ENCODE peak calls at places on chromosome 11, in seven cellular contexts. J is stimulated activated CD8-positive, alpha-beta memory T cell treated with anti-CD3 and anti-CD28 coated beads, Interleukin-15, amount 100 ng/mL, for 24 hours; P is RPMI7951; N is NCI-H1417; F is CD8-positive, alpha-beta memory T cell; G is hypothalamus; D is SW480. E is an unnamed sample.

GRCh38 chr11:6539748-6540268 is 42.7 kb downstream of the DNHD1 start:
- DNase-seq in D (no peak), P (no peak), J (no peak), F (no peak), G (no peak), N (no peak), E (no peak)

GRCh38 chr11:126561327-126561893 is 205.9 kb downstream of the ST3GAL4 start:
- DNase-seq in D (peak; percentile 52), J (no peak), N (no peak), G (no peak), F (no peak), P (peak; percentile 67), E (peak; percentile 59)

GRCh38 chr11:29227816-29228215 is 789.0 kb downstream of the KCNA4 start:
- DNase-seq in P (no peak), F (no peak), N (no peak), J (no peak), D (no peak), G (no peak), E (no peak)

GRCh38 chr11:9574556-9574805 is 1.0 kb downstream of the WEE1 start:
- DNase-seq in F (no peak), D (no peak), P (peak; percentile 38), J (no peak), G (peak; percentile 12), N (no peak), E (peak; percentile 39)

GRCh38 chr11:105823495-105824033 is 198.5 kb downstream of the MSANTD4 start:
- DNase-seq in D (no peak), J (no peak), G (no peak), F (no peak), P (no peak), N (no peak), E (no peak)

GRCh38 chr11:45238724-45239123 is 47.4 kb downstream of the SYT13 start:
- DNase-seq in N (no peak), G (no peak), D (no peak), F (no peak), J (no peak), P (peak; percentile 36), E (no peak)

GRCh38 chr11:94725071-94725470 is 43.1 kb upstream of the AMOTL1 start:
- DNase-seq in F (no peak), J (no peak), P (no peak), N (no peak), D (no peak), G (no peak), E (no peak)

GRCh38 chr11:45618897-45619296 is 46.5 kb downstream of the CHST1 start:
- DNase-seq in D (no peak), P (no peak), J (no peak), F (no peak), N (no peak), G (no peak), E (no peak)

GRCh38 chr11:118813551-118813950 is 22.6 kb upstream of the DDX6 start:
- DNase-seq in F (no peak), N (no peak), G (no peak), P (no peak), J (no peak), D (no peak), E (no peak)

GRCh38 chr11:12377106-12377823 is at the start of gene PARVA:
- DNase-seq in F (no peak), D (peak; percentile 81), J (no peak), N (no peak), G (peak; percentile 65), P (peak; percentile 86), E (no peak)

GRCh38 chr11:32280339-32280738 is 155.0 kb downstream of the WT1 start:
- DNase-seq in J (no peak), F (no peak), P (no peak), G (no peak), N (no peak), D (no peak), E (no peak)

GRCh38 chr11:27507561-27508322 is 1.2 kb upstream of the LIN7C start:
- DNase-seq in J (no peak), F (no peak), P (no peak), N (no peak), D (no peak), G (no peak), E (no peak)

GRCh38 chr11:10452211-10452767 is 2.8 kb upstream of the AMPD3 start:
- DNase-seq in P (no peak), G (no peak), J (no peak), N (no peak), F (no peak), D (no peak), E (peak; percentile 15)

GRCh38 chr11:61189933-61190332 is 13.4 kb upstream of the PGA3 start:
- DNase-seq in N (no peak), D (no peak), F (no peak), P (no peak), G (no peak), J (no peak), E (no peak)

GRCh38 chr11:85762226-85762625 is 48.7 kb downstream of the SYTL2 start:
- DNase-seq in G (no peak), P (peak; percentile 35), N (no peak), J (no peak), D (no peak), F (no peak), E (no peak)

GRCh38 chr11:81497202-81497804 is 1236.4 kb downstream of the FAM181B start:
- DNase-seq in D (peak; percentile 39), J (no peak), G (no peak), N (peak; percentile 59), F (no peak), P (peak; percentile 9), E (peak; percentile 33)

GRCh38 chr11:8017071-8017470 is 29.9 kb downstream of the EIF3F start:
- DNase-seq in N (no peak), P (no peak), F (no peak), G (no peak), D (no peak), J (no peak), E (no peak)

GRCh38 chr11:117281159-117281558 is 10.0 kb upstream of the BACE1-AS start:
- DNase-seq in G (no peak), F (no peak), J (no peak), N (no peak), P (peak; percentile 98), D (no peak), E (no peak)

GRCh38 chr11:72154816-72155215 is 19.3 kb downstream of the FOLR3 start:
- DNase-seq in P (no peak), D (no peak), N (no peak), J (no peak), F (no peak), G (no peak), E (no peak)

GRCh38 chr11:10657308-10658271 is 36.0 kb downstream of the IRAG1 start:
- DNase-seq in F (no peak), N (no peak), G (no peak), P (peak; percentile 87), D (peak; percentile 77), J (no peak), E (no peak)

GRCh38 chr11:19992162-19992561 is 168.1 kb downstream of the DBX1 start:
- DNase-seq in N (no peak), J (no peak), P (no peak), G (no peak), D (no peak), F (no peak), E (no peak)

GRCh38 chr11:126997641-126998040 is 2.9 kb downstream of the KIRREL3 start:
- DNase-seq in N (no peak), J (no peak), F (no peak), G (no peak), P (no peak), D (no peak), E (no peak)

GRCh38 chr11:46306296-46306853 is 28.9 kb downstream of the CREB3L1 start:
- DNase-seq in D (no peak), N (no peak), P (peak; percentile 64), F (no peak), G (no peak), J (no peak), E (no peak)

GRCh38 chr11:1563697-1564534 is 8.2 kb downstream of the DUSP8 start:
- DNase-seq in P (no peak), D (no peak), N (no peak), J (no peak), G (no peak), F (no peak), E (no peak)

GRCh38 chr11:16191212-16191851 is 165.0 kb downstream of the SOX6 start:
- DNase-seq in P (no peak), D (peak; percentile 5), F (no peak), N (peak; percentile 72), G (no peak), J (no peak), E (no peak)

E was measured in activated CD8-positive, alpha-beta T cell treated with anti-CD3 and anti-CD28 coated beads, Interleukin-2, amount 10 ng/mL, durations not matched to agents 7 days and 5 days.